ENCODE peak calls at places on chromosomes 4 and X, in five cellular contexts. R is Caco-2, U is suprapubic skin, B is mammary epithelial cell, X is mucosa of descending colon. V is an unnamed sample.

GRCh38 chr4:7823416-7823824 is 116.2 kb downstream of the AFAP1 start:
- DNase-seq in R (no peak), U (no peak), B (no peak), X (peak; percentile 57), V (peak; percentile 74)

GRCh38 chrX:130523460-130524394 is 121.9 kb downstream of the RBMX2 start:
- DNase-seq in R (peak; percentile 39), U (no peak), B (no peak), X (peak; percentile 22), V (peak; percentile 16)

GRCh38 chrX:129678176-129678880 is 23.6 kb upstream of the APLN start:
- DNase-seq in R (no peak), U (no peak), B (no peak), X (peak; percentile 47), V (peak; percentile 14)

GRCh38 chr4:110172972-110173371 is 25.4 kb downstream of the ELOVL6 start:
- DNase-seq in R (peak; percentile 66), U (no peak), B (no peak), X (peak; percentile 70), V (no peak)

GRCh38 chr4:78578674-78579430 is 27.3 kb downstream of the ANXA3 start:
- DNase-seq in R (no peak), U (no peak), B (no peak), X (no peak), V (no peak)

GRCh38 chr4:138522366-138522765 is 280.2 kb upstream of the SLC7A11 start:
- DNase-seq in R (no peak), U (no peak), B (peak; percentile 30), X (peak; percentile 9), V (no peak)

GRCh38 chrX:19566359-19567141 is 51.2 kb upstream of the MAP3K15 start:
- DNase-seq in R (no peak), U (no peak), B (no peak), X (peak; percentile 9), V (no peak)

GRCh38 chrX:150310417-150310816 is 52.7 kb upstream of the MAMLD1 start:
- DNase-seq in R (no peak), U (no peak), B (no peak), X (no peak), V (no peak)

GRCh38 chrX:1442724-1443367 is 9.9 kb downstream of the ASMTL start:
- DNase-seq in R (peak; percentile 27), U (peak; percentile 39), B (no peak), X (no peak), V (no peak)

GRCh38 chr4:175090116-175090515 is 172.0 kb downstream of the ADAM29 start:
- DNase-seq in R (no peak), U (no peak), B (no peak), X (no peak), V (no peak)

GRCh38 chr4:12414181-12414812 is 985.6 kb upstream of the HS3ST1 start:
- DNase-seq in R (no peak), U (no peak), B (no peak), X (no peak), V (no peak)

GRCh38 chrX:120560405-120560841 is 339 bp downstream of the CUL4B start:
- DNase-seq in R (peak; percentile 36), U (no peak), B (peak; percentile 35), X (peak; percentile 49), V (no peak)

GRCh38 chrX:154096140-154097002 is 1.1 kb downstream of the MECP2 start:
- DNase-seq in R (peak; percentile 36), U (no peak), B (peak; percentile 10), X (peak; percentile 19), V (peak; percentile 16)

GRCh38 chr4:3340703-3341088 is 47.9 kb downstream of the RGS12 start:
- DNase-seq in R (no peak), U (peak; percentile 42), B (peak; percentile 7), X (no peak), V (no peak)

GRCh38 chr4:182219400-182219799 is 23.8 kb upstream of the TENM3 start:
- DNase-seq in R (no peak), U (no peak), B (no peak), X (no peak), V (no peak)

GRCh38 chr4:78902313-78902712 is 36.9 kb downstream of the PAQR3 start:
- DNase-seq in R (no peak), U (no peak), B (no peak), X (peak; percentile 40), V (no peak)

GRCh38 chr4:154618708-154619315 is 6.4 kb upstream of the FGG start:
- DNase-seq in R (peak; percentile 79), U (no peak), B (peak; percentile 41), X (peak; percentile 93), V (no peak)

GRCh38 chr4:105352826-105353225 is 121.0 kb downstream of the PPA2 start:
- DNase-seq in R (no peak), U (no peak), B (no peak), X (no peak), V (no peak)

GRCh38 chr4:142126890-142127497 is 490.6 kb downstream of the IL15 start:
- DNase-seq in R (peak; percentile 39), U (no peak), B (peak; percentile 41), X (peak; percentile 86), V (peak; percentile 70)

GRCh38 chr4:2336659-2337058 is 74.8 kb upstream of the MXD4 start:
- DNase-seq in R (no peak), U (no peak), B (no peak), X (no peak), V (no peak)

GRCh38 chr4:52713456-52713937 is 37.7 kb downstream of the ERVMER34-1 start:
- DNase-seq in R (peak; percentile 49), U (no peak), B (no peak), X (no peak), V (no peak)

GRCh38 chrX:38117485-38117884 is 103.2 kb downstream of the SRPX start:
- DNase-seq in R (no peak), U (no peak), B (peak; percentile 19), X (no peak), V (no peak)

GRCh38 chr4:148170408-148171385 is 271.5 kb downstream of the NR3C2 start:
- DNase-seq in R (no peak), U (no peak), B (peak; percentile 41), X (peak; percentile 83), V (no peak)

GRCh38 chr4:54669831-54670230 is 12.1 kb downstream of the KIT start:
- DNase-seq in R (no peak), U (no peak), B (no peak), X (no peak), V (no peak)

GRCh38 chrX:114038358-114038757 is 545.5 kb upstream of the HTR2C start:
- DNase-seq in R (no peak), U (no peak), B (no peak), X (no peak), V (no peak)

GRCh38 chr4:119478446-119479179 is 150.0 kb downstream of the PDE5A start:
- DNase-seq in R (no peak), U (no peak), B (no peak), X (peak; percentile 39), V (no peak)

GRCh38 chr4:119477412-119478053 is 151.1 kb downstream of the PDE5A start:
- DNase-seq in R (no peak), U (no peak), B (no peak), X (no peak), V (no peak)

GRCh38 chr4:119480331-119480730 is 148.3 kb downstream of the PDE5A start:
- DNase-seq in R (no peak), U (no peak), B (no peak), X (no peak), V (no peak)

GRCh38 chr4:119479835-119480234 is 148.8 kb downstream of the PDE5A start:
- DNase-seq in R (no peak), U (no peak), B (no peak), X (no peak), V (no peak)

DNA sequence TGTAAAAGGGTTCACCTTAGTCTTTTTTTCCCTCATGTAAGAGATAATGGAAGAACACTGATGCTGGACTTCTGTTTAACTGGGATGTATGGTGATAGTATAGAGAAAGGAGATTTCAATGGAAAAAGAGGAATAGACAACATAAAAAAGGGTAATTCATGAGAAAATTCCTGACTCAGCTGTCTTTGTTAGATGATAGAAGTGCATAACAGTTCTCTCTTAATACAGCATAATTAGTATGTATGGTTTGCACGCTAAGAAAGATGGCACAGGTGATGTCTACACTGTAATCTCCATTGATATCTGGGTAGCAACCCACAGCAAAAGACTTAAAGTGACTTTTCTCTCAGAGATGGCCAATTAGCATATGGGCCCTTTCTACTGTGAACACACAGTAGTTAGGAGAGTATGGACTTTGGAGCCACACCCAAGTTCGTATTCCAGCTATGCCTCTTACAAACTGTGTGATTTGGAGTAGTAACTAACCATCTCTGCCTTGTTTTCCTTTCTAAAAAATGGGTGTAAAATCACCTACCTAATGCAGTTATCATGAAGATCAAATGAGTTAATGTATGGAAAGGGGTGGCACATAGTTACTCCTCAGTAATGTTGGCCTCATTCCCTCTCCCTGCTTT is 149.3 kb downstream of the PDE5A start:
- DNase-seq in R (no peak), U (no peak), B (no peak), X (peak; percentile 46), V (no peak)
- H3K36me3 ChIP-seq in R (peaks cover 3% of the 10 kb centered on the region), U (peaks cover 36% of the 10 kb centered on the region), B (peaks cover 10% of the 10 kb centered on the region), X (no peaks in the 10 kb centered on the region), V (peaks cover 55% of the 10 kb centered on the region)

DNA sequence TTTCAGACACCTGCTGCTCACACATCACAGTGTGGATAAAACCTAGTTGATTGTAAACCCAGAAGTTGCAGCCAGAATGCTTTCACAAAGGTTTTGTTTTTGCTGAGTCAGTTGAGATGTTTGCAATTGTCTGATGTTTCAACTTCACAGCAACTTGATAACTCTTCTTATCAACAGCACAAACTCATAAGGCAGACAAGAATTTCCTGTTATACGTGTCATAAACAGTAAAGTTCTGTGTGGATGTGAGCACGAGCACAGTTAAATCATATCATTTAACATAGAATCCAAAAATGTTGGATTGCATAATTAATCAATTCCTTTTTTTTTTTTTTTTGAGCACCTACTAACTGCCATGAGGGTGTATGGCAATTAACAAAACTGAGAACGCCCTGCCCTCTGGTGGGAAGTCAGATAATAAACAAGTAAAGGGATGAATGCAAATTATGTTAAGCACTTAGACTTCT is 512.2 kb downstream of the PDHA2 start:
- DNase-seq in R (no peak), U (no peak), B (peak; percentile 14), X (peak; percentile 14), V (no peak)
- TF ChIP-seq CTCF in R (peak; percentile 36), U (no peak), B (peak; percentile 14), X (no peak), V (peak; percentile 37)

GRCh38 chr4:87046111-87046510 is 111.3 kb downstream of the AFF1 start:
- DNase-seq in R (no peak), U (no peak), B (no peak), X (no peak), V (no peak)

GRCh38 chr4:87045659-87046058 is 110.8 kb downstream of the AFF1 start:
- DNase-seq in R (no peak), U (no peak), B (no peak), X (no peak), V (no peak)

GRCh38 chr4:87042986-87043820 is 108.4 kb downstream of the AFF1 start:
- DNase-seq in R (no peak), U (no peak), B (no peak), X (no peak), V (no peak)

GRCh38 chr4:87042221-87042620 is 107.4 kb downstream of the AFF1 start:
- DNase-seq in R (no peak), U (no peak), B (no peak), X (no peak), V (no peak)

GRCh38 chr4:87044511-87045369 is 109.9 kb downstream of the AFF1 start:
- DNase-seq in R (no peak), U (no peak), B (no peak), X (no peak), V (peak; percentile 61)
- H3K4me1 ChIP-seq in R (peaks cover 18% of the 10 kb centered on the region), U (peaks cover 70% of the 10 kb centered on the region), B (peaks cover 27% of the 10 kb centered on the region), X (peaks cover 11% of the 10 kb centered on the region), V (peaks cover 90% of the 10 kb centered on the region)

GRCh38 chr4:48180234-48180633 is 46.2 kb upstream of the TXK start:
- DNase-seq in R (no peak), U (no peak), B (no peak), X (no peak), V (no peak)
- H3K36me3 ChIP-seq in R (no peaks in the 10 kb centered on the region), U (no peaks in the 10 kb centered on the region), B (no peaks in the 10 kb centered on the region), X (no peaks in the 10 kb centered on the region), V (no peaks in the 10 kb centered on the region)

GRCh38 chr4:4985844-4986243 is 33.4 kb downstream of the CYTL1 start:
- DNase-seq in R (no peak), U (no peak), B (no peak), X (no peak), V (no peak)
- TF ChIP-seq CTCF in R (no peak), U (no peak), B (no peak), X (no peak), V (no peak)